ENCODE peak calls at places on chromosomes 7 and 10, in eight cellular contexts. S, H, N, D, V, M, P and K are unnamed samples.

GRCh38 chr7:45191361-45191760 is 33.8 kb downstream of the RAMP3 start:
- DNase-seq in M (no peak), D (no peak), V (no peak), S (no peak), H (no peak), P (no peak), N (no peak), K (no peak)

GRCh38 chr10:70144372-70145110 is 2.0 kb downstream of the TYSND1 start:
- DNase-seq in P (no peak), H (no peak), M (no peak), S (no peak), V (no peak), N (no peak), D (no peak), K (no peak)

GRCh38 chr10:22805304-22805703 is 90.9 kb upstream of the PIP4K2A start:
- DNase-seq in N (no peak), V (no peak), H (no peak), M (peak), P (no peak), S (no peak), D (no peak), K (peak)

GRCh38 chr7:114175140-114175539 is 239.5 kb upstream of the FOXP2 start:
- DNase-seq in M (peak), N (no peak), V (no peak), P (no peak), D (no peak), H (peak), S (no peak), K (peak)

GRCh38 chr7:21967500-21968099 is 21.9 kb upstream of the CDCA7L start:
- DNase-seq in V (no peak), N (no peak), D (no peak), H (no peak), S (peak), M (no peak), P (peak), K (no peak)

GRCh38 chr7:12130664-12131063 is 80.4 kb upstream of the TMEM106B start:
- DNase-seq in D (no peak), V (no peak), M (no peak), H (peak), N (peak), P (no peak), S (no peak), K (no peak)

GRCh38 chr7:154905615-154906014 is 97.3 kb downstream of the PAXIP1 start:
- DNase-seq in S (no peak), M (no peak), D (no peak), P (no peak), V (no peak), N (no peak), H (no peak), K (no peak)

GRCh38 chr10:126350216-126350992 is 37.9 kb downstream of the ADAM12 start:
- DNase-seq in P (no peak), H (peak), M (peak), N (peak), V (no peak), S (no peak), D (no peak), K (peak)

GRCh38 chr7:5701085-5701914 is 80.2 kb downstream of the RNF216 start:
- DNase-seq in D (no peak), P (peak), H (peak), S (no peak), M (peak), V (no peak), N (no peak), K (no peak)

GRCh38 chr10:110226926-110227641 is 19.7 kb downstream of the MXI1 start:
- DNase-seq in M (peak), P (peak), H (peak), V (peak), N (no peak), S (peak), D (peak), K (no peak)

GRCh38 chr7:100674441-100675407 is 1.2 kb downstream of the GNB2 start:
- DNase-seq in H (peak), D (no peak), S (no peak), P (peak), V (no peak), N (no peak), M (no peak), K (no peak)

GRCh38 chr7:98284335-98285036 is 3.0 kb downstream of the BRI3 start:
- DNase-seq in P (peak), H (peak), M (peak), V (peak), D (peak), S (peak), N (peak), K (no peak)

GRCh38 chr7:873367-874002 is 2.9 kb upstream of the GET4 start:
- DNase-seq in P (peak), H (peak), V (peak), M (peak), N (peak), S (peak), D (peak), K (peak)

GRCh38 chr10:47207894-47208469 is 92.0 kb upstream of the GDF10 start:
- DNase-seq in V (peak), S (no peak), H (no peak), D (no peak), M (no peak), N (no peak), P (no peak), K (no peak)

GRCh38 chr7:27178366-27178765 is 4.2 kb upstream of the HOXA10 start:
- DNase-seq in P (no peak), H (no peak), D (no peak), V (no peak), N (no peak), M (no peak), S (no peak), K (no peak)

GRCh38 chr7:150722403-150723065 is 6.1 kb downstream of the GIMAP1 start:
- DNase-seq in M (no peak), S (no peak), P (no peak), D (no peak), V (peak), H (no peak), N (no peak), K (no peak)

GRCh38 chr10:1968257-1969025 is 231.1 kb upstream of the ADARB2 start:
- DNase-seq in H (peak), S (no peak), M (no peak), D (no peak), P (no peak), N (no peak), V (no peak), K (no peak)

GRCh38 chr10:75508239-75508813 is 76.9 kb downstream of the LRMDA start:
- DNase-seq in H (peak), M (peak), N (peak), P (no peak), S (no peak), V (no peak), D (no peak), K (no peak)

GRCh38 chr10:11782793-11783557 is 40.2 kb upstream of the PROSER2 start:
- DNase-seq in M (peak), S (no peak), D (peak), H (peak), N (no peak), V (no peak), P (peak), K (no peak)

GRCh38 chr10:111080224-111080623 is 3.4 kb downstream of the ADRA2A start:
- DNase-seq in N (no peak), V (no peak), D (no peak), S (no peak), P (no peak), M (no peak), H (no peak), K (no peak)

GRCh38 chr7:1323178-1324027 is 90.7 kb downstream of the UNCX start:
- DNase-seq in S (no peak), P (no peak), N (no peak), M (no peak), V (no peak), H (no peak), D (no peak), K (no peak)

GRCh38 chr10:97196213-97197029 is 10.7 kb upstream of the SLIT1 start:
- DNase-seq in D (peak), S (peak), H (peak), N (no peak), P (peak), V (peak), M (peak), K (peak)

GRCh38 chr7:82506702-82507101 is 63.1 kb upstream of the CACNA2D1 start:
- DNase-seq in V (no peak), N (no peak), P (no peak), S (no peak), M (peak), D (peak), H (peak), K (no peak)

GRCh38 chr10:23408330-23408976 is 30.4 kb upstream of the OTUD1 start:
- DNase-seq in S (no peak), P (no peak), N (no peak), D (no peak), M (peak), V (no peak), H (no peak), K (no peak)

GRCh38 chr7:134567368-134567767 is 18.5 kb downstream of the AKR1B15 start:
- DNase-seq in P (no peak), V (no peak), M (no peak), H (peak), D (no peak), N (no peak), S (no peak), K (no peak)

GRCh38 chr7:67618569-67619543 is 622.2 kb downstream of the TYW1 start:
- DNase-seq in D (no peak), S (peak), P (no peak), M (no peak), H (no peak), N (no peak), V (no peak), K (no peak)

GRCh38 chr7:156932006-156932405 is 17.5 kb upstream of the NOM1 start:
- DNase-seq in M (no peak), H (peak), S (no peak), D (peak), P (no peak), V (no peak), N (no peak), K (no peak)

GRCh38 chr7:50212666-50213621 is 91.6 kb upstream of the IKZF1 start:
- DNase-seq in M (no peak), S (no peak), V (no peak), H (no peak), D (no peak), N (no peak), P (peak), K (no peak)
- TF ChIP-seq CTCF in M (no peak), S (no peak), V (no peak), H (no peak), D (no peak), N (no peak), P (no peak), K (no peak)

GRCh38 chr7:37912756-37913155 is 3.9 kb downstream of the SFRP4 start:
- DNase-seq in S (no peak), N (no peak), D (no peak), P (no peak), H (no peak), V (no peak), M (no peak), K (no peak)

GRCh38 chr7:37918526-37918925 is 1.9 kb upstream of the SFRP4 start:
- DNase-seq in D (no peak), N (no peak), H (no peak), M (no peak), S (no peak), V (no peak), P (peak), K (no peak)

GRCh38 chr7:37916673-37917660 is at the start of gene SFRP4:
- DNase-seq in V (peak), S (peak), D (no peak), H (peak), P (peak), M (peak), N (no peak), K (no peak)

GRCh38 chr7:37916017-37916672 is 472 bp downstream of the SFRP4 start:
- DNase-seq in H (peak), V (no peak), P (peak), N (no peak), M (no peak), D (no peak), S (peak), K (no peak)

DNA sequence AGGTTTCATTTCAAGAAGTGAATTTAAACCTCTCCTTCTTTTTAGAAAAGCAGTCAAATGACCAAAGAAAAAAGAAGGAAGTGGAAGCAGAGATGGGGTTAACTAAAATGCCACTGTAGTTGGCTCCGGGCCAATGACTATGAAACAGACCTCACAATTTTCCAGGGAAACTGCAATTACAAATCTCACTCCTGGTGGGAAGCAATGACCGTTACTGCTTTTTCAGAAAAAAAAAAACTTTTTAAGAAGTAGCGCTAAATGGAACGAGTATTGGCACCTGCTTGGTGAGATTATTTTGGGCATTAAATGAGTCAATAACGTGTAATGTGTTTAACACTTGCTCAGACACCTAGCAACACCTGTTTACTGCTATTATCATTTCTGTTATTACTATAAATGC is 1.2 kb downstream of the SFRP4 start:
- DNase-seq in M (no peak), S (no peak), H (no peak), P (peak), D (no peak), N (no peak), V (no peak), K (no peak)
- H3K4me3 ChIP-seq in M (no peak), S (no peak), H (no peak), P (no peak), D (no peak), N (no peak), V (no peak), K (no peak)

GRCh38 chr7:102320181-102320580 is 33.5 kb downstream of the SH2B2 start:
- DNase-seq in P (no peak), M (no peak), H (no peak), V (no peak), D (no peak), N (no peak), S (no peak), K (no peak)

GRCh38 chr7:102318482-102318971 is 31.9 kb downstream of the SH2B2 start:
- DNase-seq in M (peak), N (no peak), D (no peak), V (no peak), P (no peak), S (no peak), H (peak), K (no peak)

GRCh38 chr7:102320601-102321350 is 34.1 kb downstream of the SH2B2 start:
- DNase-seq in H (no peak), D (no peak), V (no peak), M (no peak), S (no peak), N (no peak), P (no peak), K (no peak)

GRCh38 chr7:102321351-102322201 is 34.7 kb downstream of the SPDYE6 start:
- DNase-seq in S (no peak), M (no peak), P (no peak), N (no peak), V (no peak), H (no peak), D (no peak), K (no peak)

GRCh38 chr7:102319671-102320070 is 33.0 kb downstream of the SH2B2 start:
- DNase-seq in D (no peak), V (no peak), P (no peak), N (no peak), M (no peak), S (no peak), H (no peak), K (no peak)
- TF ChIP-seq CTCF in D (no peak), V (no peak), P (no peak), N (no peak), M (no peak), S (no peak), H (no peak), K (no peak)

GRCh38 chr7:31788891-31789680 is 102.1 kb downstream of the PPP1R17 start:
- DNase-seq in H (no peak), N (no peak), S (no peak), M (peak), V (no peak), P (no peak), D (no peak), K (no peak)
- H3K4me3 ChIP-seq in H (no peak), N (no peak), S (no peak), M (no peak), V (no peak), P (no peak), D (no peak), K (no peak)